ENCODE peak calls at places on chromosomes 1 and 21, in six cellular contexts. C is HL-60, T is GM10248, S is A549, K is pancreas, Z is tibial artery. I is an unnamed sample.
A peak's percentile ranks its signal among the peaks of the same experiment; 100 is the strongest.

GRCh38 chr1:50568782-50569181 is 145.5 kb upstream of the DMRTA2 start:
- DNase-seq in S (no peak), C (no peak), K (no peak), Z (no peak), T (no peak), I (no peak)

GRCh38 chr1:218374401-218374848 is 29.3 kb downstream of the TGFB2 start:
- DNase-seq in C (no peak), K (no peak), Z (no peak), T (no peak), S (no peak), I (peak; percentile 51)

GRCh38 chr1:111730706-111731105 is 8.5 kb downstream of the INKA2 start:
- DNase-seq in C (no peak), S (no peak), Z (no peak), K (no peak), T (no peak), I (no peak)

GRCh38 chr1:203648281-203648680 is 21.6 kb downstream of the ATP2B4 start:
- DNase-seq in Z (no peak), K (no peak), S (no peak), T (no peak), C (no peak), I (no peak)

GRCh38 chr1:34500451-34500850 is 254.4 kb upstream of the GJB5 start:
- DNase-seq in Z (no peak), S (no peak), T (peak; percentile 34), K (no peak), C (no peak), I (peak; percentile 8)

GRCh38 chr1:202599669-202600431 is 110.4 kb downstream of the SYT2 start:
- DNase-seq in Z (peak; percentile 60), S (peak; percentile 83), K (no peak), T (peak; percentile 85), C (peak; percentile 64), I (peak; percentile 76)

GRCh38 chr1:2046953-2047748 is 3.1 kb upstream of the PRKCZ start:
- DNase-seq in S (no peak), C (no peak), T (no peak), K (peak; percentile 64), Z (no peak), I (no peak)

GRCh38 chr1:147579532-147580199 is 38.4 kb downstream of the BCL9 start:
- DNase-seq in C (no peak), T (no peak), K (no peak), Z (no peak), S (peak; percentile 16), I (no peak)

GRCh38 chr21:44405948-44406872 is 49.1 kb upstream of the LRRC3 start:
- DNase-seq in K (peak; percentile 71), S (no peak), Z (no peak), C (no peak), T (no peak), I (no peak)

GRCh38 chr1:48823161-48823560 is 46.5 kb upstream of the BEND5 start:
- DNase-seq in Z (no peak), C (no peak), S (no peak), K (peak; percentile 29), T (no peak), I (no peak)

GRCh38 chr1:227777646-227778045 is 37.8 kb upstream of the PRSS38 start:
- DNase-seq in S (no peak), Z (peak; percentile 11), C (no peak), K (no peak), T (no peak), I (no peak)
- TF ChIP-seq CTCF in S (no peak), Z (no peak), C (no peak), K (no peak), T (no peak), I (no peak)

GRCh38 chr1:161305872-161306519 is 3.8 kb downstream of the MPZ start:
- DNase-seq in K (peak; percentile 93), S (no peak), T (peak; percentile 89), C (peak; percentile 98), Z (peak; percentile 66), I (no peak)
- TF ChIP-seq CTCF in K (no peak), S (no peak), T (peak; percentile 46), C (no peak), Z (no peak), I (no peak)

GRCh38 chr1:170663011-170663410 is 920 bp upstream of the PRRX1 start:
- DNase-seq in Z (no peak), T (no peak), S (no peak), C (no peak), K (no peak), I (no peak)
- TF ChIP-seq CTCF in Z (no peak), T (no peak), S (no peak), C (no peak), K (no peak), I (no peak)

GRCh38 chr21:33406493-33406892 is 3.3 kb downstream of the IFNGR2 start:
- DNase-seq in S (no peak), T (no peak), Z (no peak), K (no peak), C (no peak), I (no peak)

GRCh38 chr21:33402011-33402979 is 918 bp upstream of the IFNGR2 start:
- DNase-seq in S (no peak), K (no peak), C (peak; percentile 88), T (peak; percentile 65), Z (peak; percentile 75), I (no peak)

GRCh38 chr21:33401617-33401967 is 1.6 kb upstream of the IFNGR2 start:
- DNase-seq in T (no peak), K (no peak), S (no peak), Z (no peak), C (peak; percentile 73), I (no peak)

GRCh38 chr21:33403128-33403785 is at the start of gene IFNGR2:
- DNase-seq in C (no peak), T (peak; percentile 77), K (peak; percentile 71), Z (no peak), S (no peak), I (no peak)

DNA sequence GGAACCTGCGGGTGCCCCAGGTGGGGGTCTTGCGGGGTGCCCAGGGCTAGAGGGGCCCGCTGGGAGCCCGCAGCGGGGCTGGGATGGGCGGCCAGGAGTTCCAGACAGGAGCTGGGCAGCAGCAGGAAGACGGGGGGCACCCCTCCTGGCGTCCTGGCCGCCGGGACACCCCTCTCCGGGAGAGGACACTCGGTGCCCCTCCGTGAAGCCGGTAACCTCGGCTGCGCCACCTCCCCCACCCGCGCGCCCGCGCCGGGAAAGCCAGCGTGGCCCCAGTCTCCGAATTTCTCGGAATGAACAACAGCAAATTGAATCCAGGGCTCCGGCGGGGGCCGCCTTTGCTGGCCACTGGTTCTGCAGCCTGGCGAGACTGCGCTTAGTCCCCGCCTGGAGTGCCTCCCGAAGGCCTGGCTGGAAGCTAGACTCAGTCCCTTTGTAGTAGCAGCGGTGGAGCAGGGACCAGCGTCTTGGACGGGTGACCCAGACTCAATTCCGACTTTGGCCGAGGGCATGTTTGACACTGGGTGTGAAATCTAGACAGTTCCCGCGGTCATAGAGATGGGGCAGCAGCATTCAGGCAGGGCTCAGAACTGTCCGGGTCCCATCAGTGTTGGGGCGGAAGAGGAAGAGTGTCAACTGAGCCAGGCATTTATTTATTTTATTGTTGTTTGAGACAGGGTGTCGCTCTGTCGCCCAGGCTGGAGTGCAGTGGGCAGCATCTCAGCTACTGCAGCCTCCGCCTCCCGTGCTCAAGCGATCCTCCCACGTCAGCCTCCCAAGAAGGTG is 766 bp downstream of the IFNGR2 start:
- DNase-seq in T (peak; percentile 47), K (peak; percentile 79), S (no peak), C (peak; percentile 54), Z (peak; percentile 49), I (peak; percentile 22)
- TF ChIP-seq CTCF in T (no peak), K (no peak), S (no peak), C (no peak), Z (no peak), I (no peak)

DNA sequence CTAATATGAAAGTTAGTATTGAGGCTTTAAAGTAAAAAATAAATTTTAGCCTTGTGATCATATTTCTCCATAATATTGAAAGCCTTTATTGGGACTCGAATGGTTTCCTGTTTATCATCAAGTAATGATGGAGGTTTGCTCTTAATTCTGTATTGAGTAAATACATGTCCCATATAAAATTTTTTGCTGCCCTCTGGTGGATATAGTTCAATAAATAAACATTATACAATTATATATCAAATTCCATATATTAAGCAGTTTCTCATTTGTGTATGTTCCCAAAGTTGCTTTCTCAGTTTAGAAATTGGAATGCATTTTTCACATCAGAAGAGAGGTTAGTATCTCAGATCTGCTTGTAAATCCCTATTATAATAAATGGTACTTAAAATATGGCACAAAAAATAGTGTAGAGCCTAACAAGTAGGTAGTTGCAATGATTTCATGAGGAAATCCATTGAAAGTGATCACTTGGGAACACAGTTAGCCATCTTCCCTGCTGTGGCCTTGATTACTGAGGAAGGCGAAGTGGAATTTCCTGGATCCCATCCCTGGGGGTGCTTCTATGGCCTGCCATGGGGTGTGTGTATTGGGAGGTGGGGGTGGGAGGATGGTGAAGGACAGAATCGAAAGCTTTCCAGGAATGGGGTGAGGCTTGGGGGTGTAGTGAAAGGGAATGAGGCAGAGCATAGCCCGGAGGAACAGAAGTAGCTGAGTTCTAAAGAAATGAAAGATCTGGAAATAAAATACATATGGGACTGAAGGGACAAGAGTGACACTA is 84.1 kb upstream of the C21orf91 start:
- DNase-seq in C (no peak), S (no peak), Z (no peak), T (peak; percentile 43), K (no peak), I (peak; percentile 49)
- TF ChIP-seq CTCF in C (no peak), S (no peak), Z (peak; percentile 27), T (no peak), K (no peak), I (peak; percentile 58)

DNA sequence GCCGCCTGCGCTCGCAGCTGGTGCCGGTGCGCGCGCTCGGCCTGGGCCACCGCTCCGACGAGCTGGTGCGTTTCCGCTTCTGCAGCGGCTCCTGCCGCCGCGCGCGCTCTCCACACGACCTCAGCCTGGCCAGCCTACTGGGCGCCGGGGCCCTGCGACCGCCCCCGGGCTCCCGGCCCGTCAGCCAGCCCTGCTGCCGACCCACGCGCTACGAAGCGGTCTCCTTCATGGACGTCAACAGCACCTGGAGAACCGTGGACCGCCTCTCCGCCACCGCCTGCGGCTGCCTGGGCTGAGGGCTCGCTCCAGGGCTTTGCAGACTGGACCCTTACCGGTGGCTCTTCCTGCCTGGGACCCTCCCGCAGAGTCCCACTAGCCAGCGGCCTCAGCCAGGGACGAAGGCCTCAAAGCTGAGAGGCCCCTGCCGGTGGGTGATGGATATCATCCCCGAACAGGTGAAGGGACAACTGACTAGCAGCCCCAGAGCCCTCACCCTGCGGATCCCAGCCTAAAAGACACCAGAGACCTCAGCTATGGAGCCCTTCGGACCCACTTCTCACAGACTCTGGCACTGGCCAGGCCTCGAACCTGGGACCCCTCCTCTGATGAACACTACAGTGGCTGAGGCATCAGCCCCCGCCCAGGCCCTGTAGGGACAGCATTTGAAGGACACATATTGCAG is 3.0 kb downstream of the ARTN start:
- DNase-seq in S (no peak), K (peak; percentile 83), C (peak; percentile 29), Z (no peak), T (peak; percentile 62), I (no peak)
- TF ChIP-seq CTCF in S (no peak), K (no peak), C (no peak), Z (no peak), T (no peak), I (no peak)

DNA sequence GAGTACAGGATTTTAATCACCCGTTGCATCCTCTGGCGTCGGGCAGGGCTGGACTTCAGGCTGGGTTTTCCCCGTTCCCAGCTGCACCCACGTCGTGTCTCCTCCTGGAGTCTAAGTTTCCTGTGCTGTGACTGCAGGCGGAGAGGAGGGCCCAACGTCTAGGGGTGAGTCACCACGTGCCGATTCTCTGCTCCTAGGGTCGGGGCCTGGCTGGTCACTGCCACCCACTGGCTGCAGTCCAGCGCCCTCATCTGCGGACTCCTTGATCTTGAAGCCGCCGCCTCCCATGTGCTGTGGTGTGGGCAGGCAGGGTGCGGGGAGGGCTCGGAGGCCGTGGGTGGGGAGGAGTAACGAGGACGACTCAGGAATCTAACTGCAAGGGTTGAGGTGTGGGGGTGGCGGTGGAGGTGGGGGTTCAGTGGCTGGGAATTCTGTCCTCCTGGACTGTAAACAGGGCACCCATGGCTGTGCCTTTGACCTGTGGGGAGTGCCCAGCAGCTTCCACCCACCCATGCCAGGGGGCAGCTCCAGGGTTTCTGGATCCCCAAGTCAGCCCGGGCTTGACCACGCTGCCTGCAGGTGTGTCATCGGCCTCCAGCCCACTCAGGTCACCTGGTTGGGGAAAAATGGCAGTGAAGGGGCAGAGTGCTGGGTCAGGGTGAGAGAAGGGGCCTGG is 77.8 kb downstream of the ALPL start:
- DNase-seq in Z (peak; percentile 38), S (peak; percentile 74), C (no peak), K (no peak), T (no peak), I (peak; percentile 71)
- TF ChIP-seq CTCF in Z (no peak), S (no peak), C (no peak), K (no peak), T (no peak), I (no peak)